ENCODE peak calls at places on chromosomes 12 and 14, in five cellular contexts. S is GM13976; L is stimulated activated CD4-positive, alpha-beta T cell treated with anti-CD3 and anti-CD28 coated beads, Interleukin-4, amount 100 ng/mL, for 24 hours; P is germinal center; D is SHP77. I is an unnamed sample.
A peak's percentile ranks its signal among the peaks of the same experiment; 100 is the strongest.

GRCh38 chr12:115963030-115963480 is 314.4 kb downstream of the MED13L start:
- DNase-seq in S (no peak), P (no peak), D (no peak), L (no peak), I (no peak)

GRCh38 chr12:46071335-46071734 is 81.0 kb upstream of the SCAF11 start:
- DNase-seq in S (no peak), D (no peak), L (no peak), P (no peak), I (no peak)

GRCh38 chr12:132954471-132955048 is 1.5 kb downstream of the ZNF605 start:
- DNase-seq in P (no peak), L (no peak), S (peak; percentile 30), D (no peak), I (no peak)

GRCh38 chr12:91144053-91144452 is 32.8 kb upstream of the LUM start:
- DNase-seq in L (no peak), D (no peak), P (no peak), S (no peak), I (no peak)

GRCh38 chr14:74610866-74611671 is 968 bp downstream of the LTBP2 start:
- DNase-seq in S (no peak), D (no peak), L (no peak), P (no peak), I (no peak)

GRCh38 chr12:990308-990648 is 745 bp upstream of the ERC1 start:
- DNase-seq in D (no peak), L (peak; percentile 53), P (peak; percentile 54), S (peak; percentile 59), I (peak; percentile 48)

GRCh38 chr14:38225946-38226345 is 18.2 kb downstream of the SSTR1 start:
- DNase-seq in S (no peak), L (no peak), P (no peak), D (no peak), I (no peak)

GRCh38 chr14:90812109-90812508 is 4.1 kb downstream of the TTC7B start:
- DNase-seq in D (no peak), L (no peak), S (no peak), P (no peak), I (no peak)

GRCh38 chr12:28306535-28306934 is 116.3 kb downstream of the CCDC91 start:
- DNase-seq in L (no peak), P (no peak), D (no peak), S (no peak), I (no peak)

GRCh38 chr12:118346895-118347294 is 25.8 kb downstream of the TAOK3 start:
- DNase-seq in D (no peak), L (no peak), S (no peak), P (no peak), I (no peak)

GRCh38 chr12:27177716-27178115 is 66.4 kb upstream of the STK38L start:
- DNase-seq in L (no peak), D (no peak), S (no peak), P (no peak), I (no peak)

GRCh38 chr14:66508846-66509621 is 1.1 kb downstream of the GPHN start:
- DNase-seq in L (peak; percentile 51), S (peak; percentile 77), D (no peak), P (peak; percentile 45), I (peak; percentile 34)